ENCODE peak calls at places on chromosome 22, in four cellular contexts. R is cardiac fibroblast, L is AG10803, K is lower leg skin. W is an unnamed sample.

GRCh38 chr22:25564979-25565677 is 653 bp downstream of the GRK3 start:
- DNase-seq in K (peak), R (no peak), L (no peak), W (no peak)

GRCh38 chr22:23067023-23067650 is 3.2 kb upstream of the GNAZ start:
- DNase-seq in K (peak), L (no peak), R (no peak), W (no peak)

GRCh38 chr22:45602824-45603301 is 68.8 kb upstream of the ATXN10 start:
- DNase-seq in R (peak), K (no peak), L (peak), W (peak)

GRCh38 chr22:45477366-45478107 is 25.1 kb upstream of the FBLN1 start:
- DNase-seq in K (no peak), L (no peak), R (no peak), W (no peak)

GRCh38 chr22:45271667-45272188 is 13.0 kb upstream of the UPK3A start:
- DNase-seq in K (no peak), L (peak), R (peak), W (no peak)

GRCh38 chr22:26579331-26579886 is 10.5 kb downstream of the TPST2 start:
- DNase-seq in R (no peak), K (no peak), L (no peak), W (no peak)

GRCh38 chr22:36395922-36396321 is 8.2 kb upstream of the MYH9 start:
- DNase-seq in K (no peak), L (peak), R (peak), W (peak)

GRCh38 chr22:47854680-47855079 is 1092.2 kb downstream of the TBC1D22A start:
- DNase-seq in R (no peak), L (no peak), K (no peak), W (no peak)

GRCh38 chr22:38317995-38318715 is 922 bp upstream of the CSNK1E start:
- DNase-seq in L (peak), K (peak), R (peak), W (peak)

GRCh38 chr22:17112491-17113042 is 8.6 kb downstream of the TMEM121B start:
- DNase-seq in L (no peak), R (no peak), K (no peak), W (no peak)

GRCh38 chr22:21615731-21616130 is 14.1 kb downstream of the YDJC start:
- DNase-seq in K (no peak), R (no peak), L (no peak), W (no peak)

GRCh38 chr22:31954535-31955326 is 10.4 kb downstream of the YWHAH start:
- DNase-seq in R (no peak), L (peak), K (no peak), W (no peak)

GRCh38 chr22:32355760-32356159 is 1.9 kb upstream of the RFPL3 start:
- DNase-seq in R (no peak), K (no peak), L (no peak), W (no peak)

GRCh38 chr22:30169002-30169401 is 77.6 kb downstream of the LIF start:
- DNase-seq in R (no peak), L (no peak), K (no peak), W (no peak)

GRCh38 chr22:40709752-40710413 is 30.6 kb downstream of the MCHR1 start:
- DNase-seq in R (peak), K (no peak), L (peak), W (peak)

GRCh38 chr22:41523464-41524221 is 20.6 kb downstream of the POLR3H start:
- DNase-seq in R (peak), K (no peak), L (peak), W (peak)

GRCh38 chr22:35728639-35729308 is 11.1 kb downstream of the APOL5 start:
- DNase-seq in L (no peak), K (no peak), R (no peak), W (no peak)

GRCh38 chr22:24434472-24435322 is 7.3 kb downstream of the ADORA2A start:
- DNase-seq in R (peak), K (peak), L (no peak), W (peak)

GRCh38 chr22:19216579-19216978 is 38.0 kb upstream of the SLC25A1 start:
- DNase-seq in K (no peak), R (no peak), L (no peak), W (no peak)

GRCh38 chr22:18000441-18001039 is 23.8 kb downstream of the MICAL3 start:
- DNase-seq in L (no peak), K (no peak), R (peak), W (peak)

GRCh38 chr22:24521791-24522245 is 26.7 kb downstream of the UPB1 start:
- DNase-seq in R (peak), K (no peak), L (peak), W (peak)

GRCh38 chr22:23471698-23472097 is 108.4 kb downstream of the IGLL1 start:
- DNase-seq in R (no peak), K (no peak), L (no peak), W (no peak)

GRCh38 chr22:37184380-37184755 is 3.7 kb downstream of the C1QTNF6 start:
- DNase-seq in L (no peak), K (no peak), R (no peak), W (no peak)

GRCh38 chr22:36871669-36872081 is 10.9 kb downstream of the NCF4 start:
- DNase-seq in L (no peak), K (no peak), R (no peak), W (no peak)

GRCh38 chr22:33796494-33796893 is 123.8 kb downstream of the LARGE1 start:
- DNase-seq in R (no peak), L (no peak), K (no peak), W (no peak)

GRCh38 chr22:27435839-27436581 is 365.5 kb downstream of the MN1 start:
- DNase-seq in L (peak), K (peak), R (peak), W (peak)

GRCh38 chr22:45302751-45303150 is 7.0 kb upstream of the FAM118A start:
- DNase-seq in K (no peak), R (no peak), L (no peak), W (no peak)

GRCh38 chr22:18035740-18036139 is 11.4 kb upstream of the MICAL3 start:
- DNase-seq in L (no peak), K (no peak), R (peak), W (no peak)

GRCh38 chr22:39949964-39950737 is 10.0 kb upstream of the TMA7B start:
- DNase-seq in R (no peak), L (no peak), K (no peak), W (no peak)

GRCh38 chr22:32059426-32059825 is 16.4 kb downstream of the SLC5A1 start:
- DNase-seq in R (no peak), K (no peak), L (no peak), W (no peak)

DNA sequence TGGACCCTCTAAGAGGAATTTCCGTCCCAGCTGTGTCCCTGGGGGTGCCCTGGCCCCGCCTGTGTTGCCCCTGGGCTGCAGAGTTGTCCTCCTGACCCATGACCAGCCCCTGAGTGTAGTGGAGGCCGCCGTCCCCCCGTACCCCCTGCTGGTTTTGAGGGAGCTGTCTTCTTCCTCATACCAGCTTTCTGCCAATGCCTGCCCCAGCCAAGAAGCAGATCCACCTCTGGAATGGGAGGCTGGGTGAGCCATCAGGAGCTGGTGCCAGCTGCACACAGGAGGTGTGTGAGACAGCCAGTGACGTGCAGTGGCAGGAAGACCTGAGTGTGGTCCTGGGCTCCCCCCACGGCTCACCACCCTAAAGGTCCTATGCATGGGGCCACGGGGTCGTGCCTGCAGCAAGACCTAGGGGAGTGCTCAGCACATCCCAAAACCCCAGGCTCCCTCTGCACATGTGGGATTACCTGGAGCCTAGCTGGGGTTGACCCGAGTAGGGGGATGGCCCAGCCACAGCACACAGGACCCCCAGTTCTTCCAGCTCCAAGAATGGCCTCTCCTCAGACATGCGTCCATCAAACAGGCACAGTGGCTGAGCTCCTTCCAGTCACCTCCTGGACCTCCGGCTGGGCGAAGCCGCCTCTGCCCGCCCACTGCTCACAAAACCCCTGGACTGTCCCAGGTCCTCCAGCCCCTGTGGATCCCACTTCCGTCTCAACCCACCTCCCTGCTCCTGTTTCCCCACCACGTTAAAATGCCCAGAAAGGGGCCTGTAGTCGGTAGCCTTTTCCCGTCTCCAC is 647.6 kb downstream of the BRD1 start:
- DNase-seq in L (no peak), K (no peak), R (no peak), W (no peak)
- TF ChIP-seq CTCF in L (no peak), K (no peak), R (no peak), W (no peak)

DNA sequence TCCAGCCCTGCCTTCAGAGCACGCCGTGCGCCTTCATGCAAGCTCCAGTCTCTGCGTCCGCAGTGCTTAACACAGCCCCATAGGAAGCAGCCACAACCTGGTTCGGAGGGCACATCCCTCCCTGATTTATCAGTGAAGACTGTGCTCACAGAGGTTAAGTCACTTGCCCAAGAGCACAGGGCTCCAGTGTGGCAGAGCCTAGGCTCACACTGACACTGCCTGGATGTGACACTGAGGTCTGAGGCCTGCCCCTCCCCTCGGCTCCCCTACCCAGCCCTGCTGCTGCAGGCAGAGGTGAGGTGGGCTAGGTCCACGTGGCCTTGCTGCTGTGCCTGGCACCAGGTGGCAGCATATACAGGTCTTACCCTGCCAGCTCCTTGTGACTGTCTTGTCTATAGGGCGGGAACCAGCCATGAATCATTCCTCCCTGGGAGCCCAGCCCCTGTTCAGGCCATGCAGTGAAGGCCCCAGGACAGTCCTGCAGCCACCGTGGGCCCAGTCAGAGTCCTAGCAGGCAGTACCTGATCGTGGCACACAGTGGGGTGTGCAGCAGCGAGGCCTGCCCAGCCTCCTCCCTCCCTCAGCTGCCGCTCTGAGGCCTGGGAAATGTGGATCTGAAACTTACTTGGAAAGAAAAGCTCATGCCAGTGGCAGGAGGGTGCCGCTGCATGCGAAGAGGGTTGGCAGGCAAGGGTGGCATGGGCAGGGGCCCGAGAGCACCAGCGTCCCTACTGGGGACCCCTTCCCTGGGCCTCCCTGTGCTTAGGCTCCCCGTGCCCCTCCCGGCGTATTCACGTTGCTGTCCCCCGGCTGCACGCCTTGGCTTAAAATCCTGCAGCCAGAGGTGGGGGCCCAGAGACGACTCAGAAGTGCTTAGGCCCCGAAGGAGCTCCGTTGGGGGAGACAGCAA is 1.2 kb upstream of the CERK start:
- DNase-seq in K (peak), R (peak), L (peak), W (peak)
- TF ChIP-seq CTCF in K (no peak), R (peak), L (no peak), W (peak)

GRCh38 chr22:44102856-44103255 is 77.9 kb upstream of the PARVG start:
- DNase-seq in K (peak), L (no peak), R (no peak), W (no peak)
- TF ChIP-seq CTCF in K (no peak), L (no peak), R (no peak), W (no peak)

GRCh38 chr22:28951969-28952521 is 68.7 kb downstream of the ZNRF3 start:
- DNase-seq in L (peak), R (peak), K (peak), W (peak)
- TF ChIP-seq CTCF in L (peak), R (peak), K (no peak), W (peak)

W was measured in fibroblast of the aortic adventitia.